ENCODE peak calls at places on chromosomes 11 and 22, in four cellular contexts. O, W, C and D are unnamed samples.

GRCh38 chr11:77449060-77449521 is 24.8 kb downstream of the PAK1 start:
- DNase-seq in W (no peak), C (no peak), O (no peak), D (peak; percentile 9)

GRCh38 chr11:103676413-103676812 is 360.0 kb upstream of the DDI1 start:
- DNase-seq in C (no peak), W (no peak), O (no peak), D (no peak)

GRCh38 chr11:6027501-6027900 is 3.1 kb downstream of the OR56A1 start:
- DNase-seq in O (no peak), W (no peak), C (no peak), D (no peak)

GRCh38 chr22:41524283-41524682 is 20.0 kb downstream of the POLR3H start:
- DNase-seq in C (no peak), W (no peak), O (no peak), D (no peak)

GRCh38 chr11:4416306-4416705 is 22.8 kb upstream of the TRIM21 start:
- DNase-seq in O (no peak), C (no peak), W (no peak), D (no peak)

GRCh38 chr11:130580372-130580771 is 131.9 kb downstream of the ADAMTS15 start:
- DNase-seq in W (peak; percentile 47), C (peak; percentile 71), O (peak; percentile 54), D (peak; percentile 98)

GRCh38 chr11:77127969-77128691 is at the start of gene MYO7A:
- DNase-seq in C (peak; percentile 37), O (peak; percentile 47), W (peak; percentile 34), D (no peak)

GRCh38 chr11:72079776-72080325 is 491 bp downstream of the NUMA1 start:
- DNase-seq in O (no peak), C (no peak), W (no peak), D (no peak)

GRCh38 chr11:57390535-57390934 is at the start of gene PRG2:
- DNase-seq in O (no peak), W (no peak), C (no peak), D (no peak)

GRCh38 chr22:44181033-44181911 is 547 bp downstream of the PARVG start:
- DNase-seq in O (no peak), C (no peak), W (no peak), D (no peak)

GRCh38 chr11:128621491-128622136 is 34.3 kb upstream of the ETS1 start:
- DNase-seq in C (no peak), O (no peak), W (no peak), D (peak; percentile 4)

GRCh38 chr11:63866211-63866610 is 27.3 kb downstream of the MARK2 start:
- DNase-seq in C (no peak), W (no peak), O (peak; percentile 47), D (no peak)

GRCh38 chr11:114282488-114282887 is 13.7 kb upstream of the NNMT start:
- DNase-seq in O (no peak), C (no peak), W (no peak), D (no peak)

GRCh38 chr11:62588966-62589637 is 2.2 kb downstream of the TUT1 start:
- DNase-seq in O (no peak), C (no peak), W (no peak), D (no peak)

GRCh38 chr11:75499423-75500305 is 26.1 kb downstream of the GDPD5 start:
- DNase-seq in O (no peak), W (no peak), C (no peak), D (peak; percentile 51)

GRCh38 chr22:28930357-28931007 is 47.1 kb downstream of the ZNRF3 start:
- DNase-seq in W (no peak), O (no peak), C (no peak), D (no peak)

GRCh38 chr11:107018902-107019493 is 722 bp upstream of the GUCY1A2 start:
- DNase-seq in C (peak; percentile 71), O (peak; percentile 48), W (peak; percentile 45), D (peak; percentile 64)

GRCh38 chr22:49391436-49391835 is 436.2 kb downstream of the BRD1 start:
- DNase-seq in W (no peak), O (no peak), C (no peak), D (no peak)

GRCh38 chr22:38890377-38890776 is 18.4 kb upstream of the CBX6 start:
- DNase-seq in C (no peak), O (no peak), W (no peak), D (no peak)

GRCh38 chr11:105361651-105362050 is 222.1 kb upstream of the CARD18 start:
- DNase-seq in O (no peak), C (no peak), W (no peak), D (peak; percentile 80)

GRCh38 chr11:70420008-70420464 is 21.7 kb downstream of the CTTN start:
- DNase-seq in O (no peak), C (no peak), W (no peak), D (no peak)

GRCh38 chr22:30879398-30879797 is 89.2 kb downstream of the MORC2 start:
- DNase-seq in O (no peak), W (no peak), C (no peak), D (no peak)

GRCh38 chr22:31144223-31144622 is 3.9 kb upstream of the PLA2G3 start:
- DNase-seq in C (no peak), W (no peak), O (no peak), D (peak; percentile 77)

GRCh38 chr11:2271327-2272240 is 1.2 kb upstream of the ASCL2 start:
- DNase-seq in C (no peak), O (no peak), W (no peak), D (no peak)

GRCh38 chr22:38872172-38872830 is at the start of gene CBX6:
- DNase-seq in W (peak; percentile 90), C (peak; percentile 95), O (peak; percentile 98), D (peak; percentile 61)

GRCh38 chr11:119975561-119976152 is 162.3 kb downstream of the TRIM29 start:
- DNase-seq in C (peak; percentile 26), W (peak; percentile 85), O (no peak), D (no peak)

GRCh38 chr11:104327864-104328513 is 164.0 kb upstream of the PDGFD start:
- DNase-seq in O (no peak), C (no peak), W (no peak), D (peak; percentile 44)

GRCh38 chr11:78426845-78427244 is 9.2 kb upstream of the GAB2 start:
- DNase-seq in W (no peak), C (no peak), O (no peak), D (no peak)

GRCh38 chr11:110903830-110904229 is 191.6 kb upstream of the ARHGAP20 start:
- DNase-seq in C (no peak), O (no peak), W (no peak), D (no peak)

GRCh38 chr11:111206472-111206871 is 39.1 kb upstream of the POU2AF2 start:
- DNase-seq in O (no peak), C (no peak), W (no peak), D (peak; percentile 64)

GRCh38 chr11:8030526-8031247 is 43.5 kb downstream of the EIF3F start:
- DNase-seq in O (no peak), C (no peak), W (no peak), D (no peak)

GRCh38 chr22:44288951-44289350 is 23.8 kb downstream of the SHISAL1 start:
- DNase-seq in W (no peak), O (no peak), C (no peak), D (no peak)

GRCh38 chr11:77071077-77071476 is 4.3 kb downstream of the CAPN5 start:
- DNase-seq in C (no peak), W (no peak), O (no peak), D (no peak)

GRCh38 chr22:38012604-38013072 is 28.3 kb upstream of the SOX10 start:
- DNase-seq in O (no peak), W (no peak), C (no peak), D (no peak)

GRCh38 chr11:123082977-123083376 is 21.0 kb upstream of the HSPA8 start:
- DNase-seq in W (no peak), O (no peak), C (no peak), D (no peak)

GRCh38 chr11:2302844-2303626 is 1.2 kb downstream of the TSPAN32 start:
- DNase-seq in O (no peak), C (no peak), W (no peak), D (no peak)

GRCh38 chr11:34929794-34930763 is 13.7 kb downstream of the PDHX start:
- DNase-seq in C (no peak), W (no peak), O (peak; percentile 67), D (no peak)

GRCh38 chr22:25114369-25115362 is 85.0 kb upstream of the CRYBB3 start:
- DNase-seq in C (no peak), O (no peak), W (no peak), D (peak; percentile 74)

GRCh38 chr22:36860821-36861659 is at the start of gene NCF4:
- DNase-seq in W (no peak), O (no peak), C (no peak), D (no peak)

GRCh38 chr11:5690736-5691135 is 1.1 kb downstream of the TRIM22 start:
- DNase-seq in W (no peak), O (no peak), C (no peak), D (peak; percentile 7)